ENCODE peak calls at places on chromosomes 7 and 10, in seven cellular contexts. M is NT2/D1, U is aorta, E is mesendoderm, V is heart right ventricle, O is lower leg skin, G is kidney epithelial cell. W is an unnamed sample.

GRCh38 chr10:85741626-85742300 is 624.8 kb downstream of the GRID1 start:
- DNase-seq in M (no peak), U (no peak), E (no peak), V (no peak), O (no peak), G (no peak), W (no peak)

GRCh38 chr10:120262857-120263547 is 194.0 kb upstream of the PLPP4 start:
- DNase-seq in M (no peak), U (no peak), E (no peak), V (no peak), O (no peak), G (peak; percentile 38), W (no peak)

GRCh38 chr7:43584200-43584586 is 1.3 kb downstream of the STK17A start:
- DNase-seq in M (no peak), U (no peak), E (peak; percentile 42), V (peak; percentile 29), O (no peak), G (no peak), W (no peak)

GRCh38 chr10:93756128-93756517 is 1.6 kb upstream of the LGI1 start:
- DNase-seq in M (no peak), U (no peak), E (no peak), V (no peak), O (no peak), G (no peak), W (no peak)

GRCh38 chr10:102509387-102509786 is 5.6 kb downstream of the SUFU start:
- DNase-seq in M (no peak), U (peak; percentile 0), E (no peak), V (no peak), O (no peak), G (no peak), W (no peak)

GRCh38 chr7:22647451-22648257 is 79.3 kb upstream of the IL6 start:
- DNase-seq in M (no peak), U (no peak), E (no peak), V (no peak), O (no peak), G (peak; percentile 64), W (no peak)

GRCh38 chr10:120578123-120578522 is 121.1 kb downstream of the PLPP4 start:
- DNase-seq in M (no peak), U (no peak), E (no peak), V (no peak), O (no peak), G (no peak), W (no peak)

GRCh38 chr10:21516270-21517131 is 9.0 kb downstream of the SKIDA1 start:
- DNase-seq in M (no peak), U (peak; percentile 88), E (peak; percentile 74), V (peak; percentile 51), O (peak; percentile 92), G (no peak), W (peak; percentile 67)

GRCh38 chr7:88127637-88128290 is 92.1 kb downstream of the SRI start:
- DNase-seq in M (no peak), U (no peak), E (no peak), V (no peak), O (no peak), G (no peak), W (no peak)

GRCh38 chr7:131039836-131040235 is 287.8 kb upstream of the MKLN1 start:
- DNase-seq in M (no peak), U (no peak), E (no peak), V (no peak), O (no peak), G (no peak), W (no peak)

GRCh38 chr7:131188367-131189339 is 139.0 kb upstream of the MKLN1 start:
- DNase-seq in M (no peak), U (no peak), E (no peak), V (no peak), O (peak; percentile 87), G (peak; percentile 57), W (peak; percentile 95)

GRCh38 chr10:61719906-61720305 is 57.2 kb downstream of the CABCOCO1 start:
- DNase-seq in M (no peak), U (no peak), E (no peak), V (no peak), O (no peak), G (no peak), W (no peak)

GRCh38 chr10:102235991-102236390 is 5.3 kb downstream of the PITX3 start:
- DNase-seq in M (no peak), U (no peak), E (no peak), V (no peak), O (peak; percentile 48), G (no peak), W (no peak)

GRCh38 chr7:78588393-78588792 is 789.8 kb downstream of the PHTF2 start:
- DNase-seq in M (no peak), U (no peak), E (no peak), V (no peak), O (no peak), G (no peak), W (no peak)

GRCh38 chr10:110979611-110980010 is 60.2 kb downstream of the SHOC2 start:
- DNase-seq in M (no peak), U (no peak), E (no peak), V (no peak), O (no peak), G (no peak), W (no peak)

GRCh38 chr10:15439381-15439837 is 68.3 kb upstream of the FAM171A1 start:
- DNase-seq in M (peak; percentile 8), U (peak; percentile 87), E (peak; percentile 71), V (peak; percentile 81), O (no peak), G (no peak), W (no peak)

GRCh38 chr7:87038993-87039716 is 20.3 kb downstream of the ELAPOR2 start:
- DNase-seq in M (no peak), U (no peak), E (no peak), V (no peak), O (no peak), G (no peak), W (no peak)

DNA sequence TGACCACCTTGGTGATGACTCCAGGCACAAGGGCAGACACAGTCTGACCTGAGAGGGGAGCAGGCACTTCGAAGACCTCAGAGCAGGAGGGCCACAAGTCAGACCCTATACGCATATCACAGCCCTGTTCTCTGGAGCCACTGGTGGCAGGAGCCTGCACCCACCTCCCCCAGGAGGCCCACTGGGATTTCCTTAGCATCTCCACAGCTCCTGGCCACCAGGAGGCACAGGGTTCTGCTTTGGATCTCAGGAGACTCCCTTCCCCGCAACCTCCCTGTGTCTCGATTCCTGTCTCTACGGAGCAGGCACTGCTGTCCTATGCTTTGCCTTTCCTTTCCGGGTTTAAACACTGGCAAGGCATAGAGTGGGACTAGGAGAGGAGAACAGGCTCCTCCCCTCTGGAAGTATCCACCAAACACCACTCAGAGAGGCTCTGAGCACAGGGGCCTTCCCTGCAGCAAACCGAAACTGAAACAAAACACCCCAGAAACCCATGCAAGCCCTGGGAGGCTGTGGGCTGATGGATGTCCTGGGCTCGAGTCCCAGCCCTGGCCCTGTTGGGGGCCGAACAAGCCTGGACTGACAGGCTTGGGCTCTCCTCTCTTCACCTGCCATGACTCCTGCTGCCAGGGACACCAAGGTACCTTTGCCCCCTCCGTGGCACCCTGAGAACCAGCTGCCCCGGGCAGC is 166.3 kb downstream of the NEURL1 start:
- DNase-seq in M (no peak), U (no peak), E (peak; percentile 47), V (peak; percentile 81), O (no peak), G (peak; percentile 78), W (no peak)
- H3K4me3 ChIP-seq in M (peak overlapping the region; percentile 69), U (peak overlapping the region; percentile 70), E (no peak overlapping the region), V (peak overlapping the region; percentile 67), O (peak overlapping the region; percentile 30), G (peak overlapping the region; percentile 48), W (no peak overlapping the region)

DNA sequence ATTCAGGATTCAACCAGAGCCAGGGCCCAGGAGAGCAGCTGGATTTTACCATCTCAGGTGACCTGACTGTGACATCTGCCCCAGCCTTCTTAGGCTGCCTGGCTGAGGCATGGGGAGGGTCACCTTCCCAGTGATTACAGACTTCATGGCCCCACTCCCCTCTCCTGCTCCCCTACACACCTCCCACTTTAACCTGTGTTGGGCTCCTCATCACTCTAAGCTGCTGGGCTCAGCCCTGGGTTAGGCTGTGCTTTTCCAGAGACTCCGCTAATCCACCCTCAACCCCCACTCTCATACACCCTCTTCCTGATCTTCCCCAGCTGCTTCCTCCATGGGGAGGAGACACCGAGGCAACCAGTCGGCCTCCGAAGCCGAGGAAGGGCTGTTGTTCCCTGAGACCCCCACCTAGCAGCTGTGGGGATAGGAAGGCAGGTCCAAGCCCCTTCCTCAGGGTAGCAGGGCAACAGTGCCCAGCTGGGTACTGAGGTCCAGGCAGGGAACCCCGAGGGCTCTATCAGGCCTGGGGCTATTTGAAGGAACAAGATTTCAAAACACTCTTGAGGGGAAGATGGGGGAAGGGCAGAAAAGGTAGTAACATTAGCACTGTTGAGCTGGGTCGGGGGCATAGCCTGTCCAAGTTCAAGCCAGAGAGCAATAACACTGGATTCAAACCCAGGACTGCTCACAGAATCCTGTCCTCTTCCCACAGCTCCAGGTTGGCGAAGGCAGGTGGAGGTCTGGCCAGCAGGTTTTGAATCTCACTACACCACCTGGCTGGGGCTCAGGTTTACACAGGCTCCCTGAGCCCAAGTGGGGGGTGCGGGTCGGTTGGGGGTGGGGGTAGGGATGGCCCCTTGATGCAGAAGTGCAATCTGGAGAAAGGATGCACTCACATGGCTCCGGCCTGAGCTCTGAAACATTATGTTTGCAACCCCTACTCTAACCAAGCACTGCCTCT is 1.8 kb downstream of the IMPDH1 start:
- DNase-seq in M (no peak), U (no peak), E (peak; percentile 13), V (no peak), O (no peak), G (no peak), W (no peak)
- H3K4me3 ChIP-seq in M (no peak overlapping the region), U (no peak overlapping the region), E (no peak overlapping the region), V (peak overlapping the region; percentile 84), O (no peak overlapping the region), G (no peak overlapping the region), W (no peak overlapping the region)

DNA sequence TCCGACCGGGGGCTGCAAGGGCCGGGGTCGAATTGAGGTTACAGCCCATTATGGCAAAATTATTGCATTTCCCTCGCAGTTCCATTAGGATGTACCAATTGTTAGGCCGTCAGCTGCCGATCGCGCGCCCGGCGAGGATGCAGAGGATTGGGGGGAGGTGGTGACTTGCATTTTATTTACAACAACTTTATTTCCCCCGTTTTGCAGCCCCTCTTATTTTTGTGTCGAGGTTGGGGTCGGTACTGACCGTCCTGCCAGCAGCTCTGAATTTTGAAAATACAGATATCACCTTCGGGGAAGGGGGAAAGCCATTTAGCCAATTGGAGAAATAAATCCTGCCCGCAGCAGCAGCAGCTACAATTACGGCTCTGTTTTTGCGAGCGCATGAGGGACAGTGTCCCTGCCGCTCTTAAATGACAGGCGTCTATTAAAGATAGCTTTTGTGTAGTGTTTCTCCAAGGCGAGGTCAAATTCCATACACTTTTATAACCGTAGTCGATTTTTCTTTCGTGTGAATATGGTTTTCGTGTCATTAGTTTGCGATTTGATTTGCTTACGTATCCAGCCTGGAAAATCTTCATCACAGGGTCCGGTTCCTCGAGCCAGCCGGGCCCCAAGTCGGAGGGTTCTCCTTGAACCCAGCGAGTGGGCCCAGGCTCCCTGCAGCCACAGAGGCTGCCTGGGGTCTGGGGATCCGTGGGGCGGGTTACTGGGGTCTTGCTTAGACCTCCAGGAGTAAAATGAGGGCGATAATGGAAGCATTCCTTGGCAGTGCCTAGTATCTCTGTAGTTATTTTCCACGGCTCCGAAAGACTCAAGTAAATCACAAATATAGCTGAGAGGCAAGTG is 693 bp upstream of the HOXA5 start:
- DNase-seq in M (no peak), U (no peak), E (no peak), V (no peak), O (peak; percentile 69), G (no peak), W (no peak)
- H3K4me3 ChIP-seq in M (no peak overlapping the region), U (no peak overlapping the region), E (no peak overlapping the region), V (peak overlapping the region; percentile 60), O (no peak overlapping the region), G (peak overlapping the region; percentile 28), W (peak overlapping the region; percentile 8)

DNA sequence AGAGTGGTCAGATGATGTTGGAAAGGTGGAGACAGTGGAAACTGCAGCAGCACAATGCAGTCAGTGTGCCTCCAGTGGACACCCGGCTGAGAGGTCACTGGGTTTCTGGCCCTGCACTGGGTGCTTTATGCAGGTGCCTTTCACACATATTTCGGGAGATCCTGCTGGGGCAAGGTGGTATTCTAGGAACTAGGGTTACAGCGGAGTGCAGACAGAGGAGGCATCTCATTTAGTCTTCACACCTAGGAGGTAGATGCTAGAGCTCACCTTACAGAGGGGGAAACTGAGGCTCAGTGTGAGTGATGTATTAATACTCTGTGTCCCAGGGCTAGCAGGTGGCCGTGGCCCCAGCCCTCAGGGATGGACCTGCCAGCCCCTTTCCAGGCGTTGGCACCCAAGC is 103.9 kb upstream of the KCTD7 start:
- DNase-seq in M (no peak), U (no peak), E (no peak), V (no peak), O (no peak), G (no peak), W (no peak)
- H3K4me3 ChIP-seq in M (no peak overlapping the region), U (no peak overlapping the region), E (no peak overlapping the region), V (no peak overlapping the region), O (no peak overlapping the region), G (no peak overlapping the region), W (no peak overlapping the region)